ENCODE peak calls at places on chromosomes 7 and 10, in four cellular contexts. One of them, this sample, is unnamed.

GRCh38 chr10:23197416-23197861 is 5.3 kb downstream of the PTF1A start:
- DNase-seq in NCI-H460: no peak
- DNase-seq in GM10248: peak
- DNase-seq in cardiac muscle cell: no peak
- DNase-seq in this sample: no peak

GRCh38 chr7:88628363-88629085 is 131.0 kb upstream of the ZNF804B start:
- DNase-seq in GM10248: peak
- DNase-seq in NCI-H460: no peak
- DNase-seq in cardiac muscle cell: no peak
- DNase-seq in this sample: no peak

GRCh38 chr7:6505685-6506559 is 45.3 kb downstream of the GRID2IP start:
- DNase-seq in cardiac muscle cell: no peak
- DNase-seq in NCI-H460: no peak
- DNase-seq in GM10248: no peak
- DNase-seq in this sample: no peak

GRCh38 chr10:110566472-110567200 is 859 bp upstream of the SMC3 start:
- DNase-seq in GM10248: no peak
- DNase-seq in cardiac muscle cell: no peak
- DNase-seq in NCI-H460: no peak
- DNase-seq in this sample: no peak

GRCh38 chr7:140212100-140212881 is 35.5 kb upstream of the KDM7A start:
- DNase-seq in GM10248: peak
- DNase-seq in cardiac muscle cell: no peak
- DNase-seq in NCI-H460: no peak
- DNase-seq in this sample: no peak

GRCh38 chr7:149608168-149608567 is 110.6 kb upstream of the ZNF746 start:
- DNase-seq in NCI-H460: no peak
- DNase-seq in cardiac muscle cell: no peak
- DNase-seq in GM10248: no peak
- DNase-seq in this sample: no peak

GRCh38 chr7:85156661-85157213 is 30.1 kb downstream of the SEMA3D start:
- DNase-seq in cardiac muscle cell: no peak
- DNase-seq in GM10248: no peak
- DNase-seq in NCI-H460: peak
- DNase-seq in this sample: no peak

GRCh38 chr10:74437822-74438221 is 286.8 kb downstream of the ADK start:
- DNase-seq in cardiac muscle cell: peak
- DNase-seq in GM10248: no peak
- DNase-seq in NCI-H460: no peak
- DNase-seq in this sample: no peak

GRCh38 chr10:18066947-18067346 is 73.3 kb upstream of the CACNB2 start:
- DNase-seq in GM10248: no peak
- DNase-seq in NCI-H460: no peak
- DNase-seq in cardiac muscle cell: no peak
- DNase-seq in this sample: no peak

GRCh38 chr7:125125315-125125714 is 195.7 kb upstream of the POT1 start:
- DNase-seq in NCI-H460: no peak
- DNase-seq in cardiac muscle cell: no peak
- DNase-seq in GM10248: no peak
- DNase-seq in this sample: no peak

GRCh38 chr7:137626469-137627067 is 220.2 kb downstream of the DGKI start:
- DNase-seq in GM10248: peak
- DNase-seq in NCI-H460: peak
- DNase-seq in cardiac muscle cell: peak
- DNase-seq in this sample: no peak

GRCh38 chr10:17003151-17003550 is 126.5 kb downstream of the CUBN start:
- DNase-seq in NCI-H460: no peak
- DNase-seq in GM10248: no peak
- DNase-seq in cardiac muscle cell: peak
- DNase-seq in this sample: no peak

GRCh38 chr7:66348531-66348930 is 143.4 kb downstream of the TPST1 start:
- DNase-seq in cardiac muscle cell: peak
- DNase-seq in GM10248: no peak
- DNase-seq in NCI-H460: no peak
- DNase-seq in this sample: no peak

GRCh38 chr7:155872678-155873369 is 60.6 kb upstream of the SHH start:
- DNase-seq in NCI-H460: no peak
- DNase-seq in cardiac muscle cell: no peak
- DNase-seq in GM10248: no peak
- DNase-seq in this sample: no peak

This sample was measured in glomerular endothelial cell.